ENCODE peak calls at places on chromosomes 11 and 22, in seven cellular contexts. One of them, this sample, is unnamed.

GRCh38 chr11:12216542-12217422 is 106.4 kb downstream of the MICAL2 start:
- DNase-seq in PC-9: no peak
- DNase-seq in fibroblast of lung: peak; percentile 64
- DNase-seq in OCI-LY7: no peak
- DNase-seq in heart right ventricle: peak; percentile 37
- DNase-seq in pancreas: no peak
- DNase-seq in HCT116: no peak
- DNase-seq in this sample: no peak

GRCh38 chr11:3037041-3037944 is 19.9 kb downstream of the CARS1 start:
- DNase-seq in pancreas: peak; percentile 66
- DNase-seq in heart right ventricle: peak; percentile 83
- DNase-seq in HCT116: peak; percentile 31
- DNase-seq in fibroblast of lung: peak; percentile 73
- DNase-seq in PC-9: no peak
- DNase-seq in OCI-LY7: peak; percentile 66
- DNase-seq in this sample: peak; percentile 40

GRCh38 chr22:30438559-30438958 is 13.0 kb downstream of the MTFP1 start:
- DNase-seq in PC-9: no peak
- DNase-seq in HCT116: no peak
- DNase-seq in heart right ventricle: no peak
- DNase-seq in pancreas: no peak
- DNase-seq in fibroblast of lung: no peak
- DNase-seq in OCI-LY7: no peak
- DNase-seq in this sample: no peak

GRCh38 chr11:96430668-96431067 is 40.9 kb downstream of the JRKL start:
- DNase-seq in HCT116: no peak
- DNase-seq in heart right ventricle: no peak
- DNase-seq in PC-9: no peak
- DNase-seq in OCI-LY7: no peak
- DNase-seq in pancreas: no peak
- DNase-seq in fibroblast of lung: no peak
- DNase-seq in this sample: no peak

GRCh38 chr22:44387486-44387885 is 74.7 kb upstream of the SHISAL1 start:
- DNase-seq in HCT116: no peak
- DNase-seq in PC-9: peak; percentile 28
- DNase-seq in OCI-LY7: no peak
- DNase-seq in heart right ventricle: no peak
- DNase-seq in pancreas: no peak
- DNase-seq in fibroblast of lung: no peak
- DNase-seq in this sample: no peak

GRCh38 chr22:38208549-38209097 is 6.8 kb downstream of the MAFF start:
- DNase-seq in pancreas: no peak
- DNase-seq in HCT116: no peak
- DNase-seq in heart right ventricle: no peak
- DNase-seq in PC-9: no peak
- DNase-seq in fibroblast of lung: no peak
- DNase-seq in OCI-LY7: no peak
- DNase-seq in this sample: no peak

GRCh38 chr11:125887373-125888324 is at the start of gene HYLS1:
- DNase-seq in OCI-LY7: peak; percentile 98
- DNase-seq in fibroblast of lung: peak; percentile 97
- DNase-seq in PC-9: peak; percentile 90
- DNase-seq in HCT116: peak; percentile 92
- DNase-seq in heart right ventricle: peak; percentile 95
- DNase-seq in pancreas: peak; percentile 92
- DNase-seq in this sample: peak; percentile 92

GRCh38 chr11:102320679-102321078 is 3.4 kb downstream of the BIRC3 start:
- DNase-seq in OCI-LY7: peak; percentile 59
- DNase-seq in HCT116: no peak
- DNase-seq in PC-9: peak; percentile 31
- DNase-seq in fibroblast of lung: no peak
- DNase-seq in pancreas: no peak
- DNase-seq in heart right ventricle: no peak
- DNase-seq in this sample: no peak

GRCh38 chr11:130670200-130670599 is 221.8 kb downstream of the ADAMTS15 start:
- DNase-seq in OCI-LY7: no peak
- DNase-seq in fibroblast of lung: no peak
- DNase-seq in pancreas: no peak
- DNase-seq in heart right ventricle: no peak
- DNase-seq in PC-9: no peak
- DNase-seq in HCT116: no peak
- DNase-seq in this sample: no peak

GRCh38 chr11:11270236-11270775 is 82.7 kb downstream of the CSNK2A3 start:
- DNase-seq in OCI-LY7: no peak
- DNase-seq in HCT116: no peak
- DNase-seq in heart right ventricle: no peak
- DNase-seq in pancreas: no peak
- DNase-seq in fibroblast of lung: no peak
- DNase-seq in PC-9: no peak
- DNase-seq in this sample: no peak

GRCh38 chr11:396511-396947 is 2.5 kb downstream of the PKP3 start:
- DNase-seq in OCI-LY7: no peak
- DNase-seq in HCT116: no peak
- DNase-seq in fibroblast of lung: peak; percentile 33
- DNase-seq in pancreas: no peak
- DNase-seq in heart right ventricle: no peak
- DNase-seq in PC-9: no peak
- DNase-seq in this sample: no peak

GRCh38 chr11:130312046-130312445 is 2.7 kb downstream of the ZBTB44 start:
- DNase-seq in fibroblast of lung: no peak
- DNase-seq in OCI-LY7: no peak
- DNase-seq in PC-9: no peak
- DNase-seq in heart right ventricle: no peak
- DNase-seq in pancreas: no peak
- DNase-seq in HCT116: no peak
- DNase-seq in this sample: no peak

GRCh38 chr22:19035474-19036228 is 86.6 kb downstream of the DGCR2 start:
- DNase-seq in HCT116: no peak
- DNase-seq in heart right ventricle: no peak
- DNase-seq in pancreas: no peak
- DNase-seq in PC-9: no peak
- DNase-seq in fibroblast of lung: peak; percentile 8
- DNase-seq in OCI-LY7: peak; percentile 18
- DNase-seq in this sample: no peak
- TF ChIP-seq CTCF in HCT116: no peak
- TF ChIP-seq CTCF in heart right ventricle: no peak
- TF ChIP-seq CTCF in pancreas: no peak
- TF ChIP-seq CTCF in PC-9: no peak
- TF ChIP-seq CTCF in fibroblast of lung: no peak
- TF ChIP-seq CTCF in OCI-LY7: peak; percentile 33
- TF ChIP-seq CTCF in this sample: no peak

DNA sequence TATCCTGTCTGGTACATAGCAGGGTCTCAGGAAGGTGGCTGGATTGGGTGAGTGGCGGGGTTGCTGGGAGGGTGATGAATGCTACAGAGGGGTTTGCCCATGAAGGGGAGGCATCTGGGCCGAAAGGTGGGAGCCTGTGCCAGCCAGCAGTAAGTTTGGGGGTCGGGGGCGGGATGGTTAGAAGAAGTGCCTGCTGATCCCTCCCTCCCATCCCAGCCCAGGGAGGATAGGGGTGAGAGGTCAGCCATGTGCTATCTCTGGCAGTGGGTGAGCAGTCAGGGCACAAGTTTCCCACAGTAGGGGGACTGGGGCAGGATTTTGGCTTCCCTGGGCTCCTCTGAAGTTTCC is 2.9 kb downstream of the CD82 start:
- DNase-seq in heart right ventricle: no peak
- DNase-seq in HCT116: no peak
- DNase-seq in PC-9: no peak
- DNase-seq in fibroblast of lung: no peak
- DNase-seq in pancreas: no peak
- DNase-seq in OCI-LY7: no peak
- DNase-seq in this sample: no peak
- H3K4me3 ChIP-seq in heart right ventricle: peak overlapping the region; percentile 28
- H3K4me3 ChIP-seq in HCT116: no peak overlapping the region
- H3K4me3 ChIP-seq in PC-9: no peak overlapping the region
- H3K4me3 ChIP-seq in fibroblast of lung: no peak overlapping the region
- H3K4me3 ChIP-seq in pancreas: no peak overlapping the region
- H3K4me3 ChIP-seq in OCI-LY7: no peak overlapping the region
- H3K4me3 ChIP-seq in this sample: no peak overlapping the region

GRCh38 chr22:48905206-48905975 is 922.3 kb downstream of the BRD1 start:
- DNase-seq in HCT116: no peak
- DNase-seq in fibroblast of lung: no peak
- DNase-seq in OCI-LY7: no peak
- DNase-seq in pancreas: no peak
- DNase-seq in PC-9: no peak
- DNase-seq in heart right ventricle: no peak
- DNase-seq in this sample: no peak
- H3K9me3 ChIP-seq in HCT116: no peaks in the 10 kb centered on the region
- H3K9me3 ChIP-seq in fibroblast of lung: no peaks in the 10 kb centered on the region
- H3K9me3 ChIP-seq in OCI-LY7: no peaks in the 10 kb centered on the region
- H3K9me3 ChIP-seq in pancreas: no peaks in the 10 kb centered on the region
- H3K9me3 ChIP-seq in PC-9: no peaks in the 10 kb centered on the region
- H3K9me3 ChIP-seq in heart right ventricle: no peaks in the 10 kb centered on the region
- H3K9me3 ChIP-seq in this sample: no peaks in the 10 kb centered on the region

GRCh38 chr11:17596711-17597110 is 49.7 kb downstream of the OTOG start:
- DNase-seq in PC-9: no peak
- DNase-seq in OCI-LY7: no peak
- DNase-seq in fibroblast of lung: no peak
- DNase-seq in heart right ventricle: no peak
- DNase-seq in HCT116: no peak
- DNase-seq in pancreas: peak; percentile 3
- DNase-seq in this sample: no peak

GRCh38 chr11:17600316-17601205 is 53.5 kb downstream of the OTOG start:
- DNase-seq in OCI-LY7: no peak
- DNase-seq in fibroblast of lung: no peak
- DNase-seq in PC-9: no peak
- DNase-seq in pancreas: no peak
- DNase-seq in HCT116: no peak
- DNase-seq in heart right ventricle: no peak
- DNase-seq in this sample: no peak

GRCh38 chr11:17599460-17599925 is 52.4 kb downstream of the OTOG start:
- DNase-seq in pancreas: peak; percentile 5
- DNase-seq in HCT116: no peak
- DNase-seq in heart right ventricle: no peak
- DNase-seq in OCI-LY7: no peak
- DNase-seq in PC-9: no peak
- DNase-seq in fibroblast of lung: no peak
- DNase-seq in this sample: no peak

GRCh38 chr11:17597770-17598169 is 50.7 kb downstream of the OTOG start:
- DNase-seq in PC-9: no peak
- DNase-seq in HCT116: no peak
- DNase-seq in heart right ventricle: no peak
- DNase-seq in fibroblast of lung: no peak
- DNase-seq in OCI-LY7: no peak
- DNase-seq in pancreas: peak; percentile 6
- DNase-seq in this sample: no peak

DNA sequence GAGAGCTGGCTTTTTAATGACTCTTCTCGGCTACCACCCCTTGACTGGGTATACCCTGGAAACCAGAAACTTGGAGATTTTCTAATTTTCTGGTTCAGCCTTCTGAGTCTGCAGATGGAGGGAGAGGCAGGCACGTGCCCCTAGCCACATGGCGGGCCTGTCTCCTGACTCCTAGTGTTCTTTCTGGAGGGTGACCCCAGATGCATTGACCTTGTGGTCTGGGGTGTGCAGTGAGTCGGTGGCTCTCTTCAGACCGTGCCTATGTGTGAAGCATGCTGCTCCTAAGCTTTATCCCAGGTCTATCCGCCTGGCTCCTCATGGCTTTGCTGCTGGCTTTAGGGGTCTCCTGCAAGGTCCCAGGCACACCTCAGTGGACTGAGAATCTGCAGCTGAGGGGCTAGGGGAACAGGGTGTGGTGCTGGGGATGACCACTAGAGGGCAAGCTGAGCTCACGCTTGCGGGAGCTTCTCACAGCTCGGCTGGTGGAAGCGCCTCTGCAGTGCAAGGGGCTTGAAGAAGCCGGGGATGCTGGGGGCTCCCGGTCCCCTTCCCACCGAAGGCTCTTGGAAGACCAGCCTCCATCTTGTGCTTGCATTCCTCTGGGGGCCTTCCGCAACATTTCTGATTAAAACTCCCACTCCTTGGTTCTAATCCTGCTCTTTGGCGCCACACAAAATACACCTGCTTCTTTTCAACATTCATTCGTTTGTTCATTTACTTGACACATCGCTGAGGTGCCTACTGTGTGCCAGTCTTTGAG is 51.8 kb downstream of the OTOG start:
- DNase-seq in heart right ventricle: peak; percentile 74
- DNase-seq in PC-9: no peak
- DNase-seq in pancreas: peak; percentile 72
- DNase-seq in fibroblast of lung: peak; percentile 60
- DNase-seq in OCI-LY7: peak; percentile 75
- DNase-seq in HCT116: peak; percentile 24
- DNase-seq in this sample: peak; percentile 18
- TF ChIP-seq CTCF in heart right ventricle: peak; percentile 88
- TF ChIP-seq CTCF in PC-9: peak; percentile 96
- TF ChIP-seq CTCF in pancreas: peak; percentile 75
- TF ChIP-seq CTCF in fibroblast of lung: peak; percentile 93
- TF ChIP-seq CTCF in OCI-LY7: peak; percentile 91
- TF ChIP-seq CTCF in HCT116: peak; percentile 95
- TF ChIP-seq CTCF in this sample: peak; percentile 62

GRCh38 chr22:16824718-16825687 is at the start of gene XKR3:
- DNase-seq in HCT116: no peak
- DNase-seq in pancreas: no peak
- DNase-seq in fibroblast of lung: no peak
- DNase-seq in OCI-LY7: peak; percentile 51
- DNase-seq in PC-9: no peak
- DNase-seq in heart right ventricle: no peak
- DNase-seq in this sample: no peak
- H3K4me3 ChIP-seq in HCT116: peak within 1 kb of the TSS; percentile 12
- H3K4me3 ChIP-seq in pancreas: no peak within 1 kb of the TSS
- H3K4me3 ChIP-seq in fibroblast of lung: no peak within 1 kb of the TSS
- H3K4me3 ChIP-seq in OCI-LY7: peak within 1 kb of the TSS; percentile 49
- H3K4me3 ChIP-seq in PC-9: peak within 1 kb of the TSS; percentile 35
- H3K4me3 ChIP-seq in heart right ventricle: peak within 1 kb of the TSS; percentile 32
- H3K4me3 ChIP-seq in this sample: peak within 1 kb of the TSS; percentile 28

GRCh38 chr11:133338588-133338987 is 193.7 kb downstream of the OPCML start:
- DNase-seq in OCI-LY7: no peak
- DNase-seq in HCT116: no peak
- DNase-seq in PC-9: no peak
- DNase-seq in fibroblast of lung: no peak
- DNase-seq in pancreas: no peak
- DNase-seq in heart right ventricle: no peak
- DNase-seq in this sample: no peak
- H3K9me3 ChIP-seq in OCI-LY7: no peaks in the 10 kb centered on the region
- H3K9me3 ChIP-seq in HCT116: peaks cover 6% of the 10 kb centered on the region
- H3K9me3 ChIP-seq in PC-9: no peaks in the 10 kb centered on the region
- H3K9me3 ChIP-seq in fibroblast of lung: no peaks in the 10 kb centered on the region
- H3K9me3 ChIP-seq in pancreas: no peaks in the 10 kb centered on the region
- H3K9me3 ChIP-seq in heart right ventricle: no peaks in the 10 kb centered on the region
- H3K9me3 ChIP-seq in this sample: no peaks in the 10 kb centered on the region

DNA sequence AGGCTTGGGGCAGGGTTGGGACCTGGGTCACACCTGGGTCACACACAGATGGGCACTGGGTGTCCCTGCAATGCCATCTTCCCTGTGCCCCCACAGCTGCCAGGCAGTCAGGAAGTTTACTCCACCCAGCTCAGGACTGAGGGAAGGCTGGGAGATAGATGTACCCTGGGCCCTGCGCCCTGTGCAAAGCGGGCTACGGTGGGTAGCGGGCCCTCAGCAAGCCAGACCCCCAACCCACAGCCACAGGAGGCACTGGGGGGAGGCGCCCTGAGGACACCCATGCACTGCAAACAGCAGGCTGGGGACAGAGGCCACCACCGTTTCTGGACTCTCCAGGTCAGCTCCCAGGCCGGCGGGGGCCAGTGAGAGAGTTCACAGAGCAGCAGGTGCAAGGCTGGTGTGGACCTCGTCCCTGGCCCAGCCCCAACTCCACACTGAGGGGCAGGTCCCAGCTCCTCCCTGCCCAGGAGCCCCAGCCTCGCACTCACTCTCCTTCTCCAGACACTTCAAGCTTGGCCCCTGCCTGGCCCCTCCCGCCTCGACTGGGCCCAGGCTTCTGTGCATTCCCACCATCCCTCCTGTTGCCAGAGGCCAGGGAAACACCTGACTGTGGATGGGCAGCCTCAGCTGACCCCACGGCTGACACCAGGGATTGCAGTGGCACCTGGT is 4.9 kb downstream of the DUSP8 start:
- DNase-seq in OCI-LY7: no peak
- DNase-seq in PC-9: no peak
- DNase-seq in heart right ventricle: no peak
- DNase-seq in pancreas: peak; percentile 23
- DNase-seq in HCT116: no peak
- DNase-seq in fibroblast of lung: no peak
- DNase-seq in this sample: no peak
- TF ChIP-seq CTCF in OCI-LY7: no peak
- TF ChIP-seq CTCF in PC-9: no peak
- TF ChIP-seq CTCF in heart right ventricle: no peak
- TF ChIP-seq CTCF in pancreas: no peak
- TF ChIP-seq CTCF in HCT116: no peak
- TF ChIP-seq CTCF in fibroblast of lung: no peak
- TF ChIP-seq CTCF in this sample: no peak

This sample was measured in CD8-positive, alpha-beta T cell.